ENCODE peak calls at places on chromosome 16, in eight cellular contexts. Y, V, F, W, S, Z, O and P are unnamed samples.

GRCh38 chr16:19513377-19514053 is 8.4 kb downstream of the GDE1 start:
- DNase-seq in Y (no peak), V (no peak), F (no peak), W (no peak), S (no peak), Z (no peak), O (no peak), P (peak; percentile 36)

GRCh38 chr16:58499615-58500328 is at the start of gene NDRG4:
- DNase-seq in Y (no peak), V (peak; percentile 83), F (peak; percentile 91), W (peak; percentile 93), S (peak; percentile 64), Z (peak; percentile 81), O (no peak), P (peak; percentile 54)

GRCh38 chr16:86392751-86393150 is 117.6 kb upstream of the FOXF1 start:
- DNase-seq in Y (no peak), V (no peak), F (no peak), W (peak; percentile 66), S (peak; percentile 23), Z (no peak), O (no peak), P (no peak)

GRCh38 chr16:66275795-66276428 is 90.6 kb upstream of the CDH5 start:
- DNase-seq in Y (peak; percentile 49), V (peak; percentile 67), F (peak; percentile 70), W (peak; percentile 67), S (peak; percentile 83), Z (peak; percentile 61), O (peak; percentile 48), P (peak; percentile 75)

GRCh38 chr16:69217433-69217832 is 30.5 kb downstream of the SNTB2 start:
- DNase-seq in Y (no peak), V (no peak), F (no peak), W (peak; percentile 78), S (peak; percentile 49), Z (peak; percentile 42), O (no peak), P (no peak)

GRCh38 chr16:23709536-23709935 is 3.5 kb downstream of the ERN2 start:
- DNase-seq in Y (no peak), V (no peak), F (no peak), W (no peak), S (no peak), Z (no peak), O (no peak), P (no peak)

GRCh38 chr16:85894266-85894665 is 4.7 kb upstream of the IRF8 start:
- DNase-seq in Y (no peak), V (peak; percentile 38), F (no peak), W (no peak), S (no peak), Z (peak; percentile 40), O (peak; percentile 16), P (peak; percentile 65)

GRCh38 chr16:55146939-55147338 is 177.1 kb upstream of the IRX6 start:
- DNase-seq in Y (peak; percentile 84), V (no peak), F (peak; percentile 31), W (no peak), S (no peak), Z (no peak), O (no peak), P (no peak)

GRCh38 chr16:46897471-46897870 is 13.3 kb downstream of the GPT2 start:
- DNase-seq in Y (no peak), V (no peak), F (no peak), W (no peak), S (no peak), Z (no peak), O (no peak), P (no peak)

GRCh38 chr16:57984443-57985203 is 13.7 kb upstream of the CNGB1 start:
- DNase-seq in Y (no peak), V (no peak), F (peak; percentile 99), W (peak; percentile 68), S (peak; percentile 61), Z (peak; percentile 57), O (peak; percentile 25), P (peak; percentile 81)

GRCh38 chr16:47847220-47847970 is 308.4 kb downstream of the ABCC12 start:
- DNase-seq in Y (no peak), V (no peak), F (no peak), W (peak; percentile 67), S (peak; percentile 85), Z (no peak), O (no peak), P (no peak)

GRCh38 chr16:6019490-6019991 is 921.9 kb upstream of the EEF2KMT start:
- DNase-seq in Y (no peak), V (no peak), F (peak; percentile 85), W (peak; percentile 1), S (no peak), Z (no peak), O (no peak), P (no peak)

GRCh38 chr16:17387226-17387625 is 83.5 kb downstream of the XYLT1 start:
- DNase-seq in Y (no peak), V (no peak), F (no peak), W (no peak), S (no peak), Z (no peak), O (no peak), P (no peak)

GRCh38 chr16:90078594-90078895 is 1.4 kb upstream of the PRDM7 start:
- DNase-seq in Y (no peak), V (no peak), F (no peak), W (no peak), S (no peak), Z (no peak), O (no peak), P (no peak)

GRCh38 chr16:15757075-15757386 is 99.8 kb downstream of the MYH11 start:
- DNase-seq in Y (no peak), V (no peak), F (no peak), W (no peak), S (no peak), Z (no peak), O (no peak), P (no peak)

GRCh38 chr16:26791166-26791565 is 275.6 kb upstream of the C16orf82 start:
- DNase-seq in Y (no peak), V (no peak), F (no peak), W (no peak), S (no peak), Z (no peak), O (no peak), P (no peak)

GRCh38 chr16:26649646-26650045 is 417.1 kb upstream of the C16orf82 start:
- DNase-seq in Y (no peak), V (no peak), F (no peak), W (no peak), S (no peak), Z (no peak), O (no peak), P (no peak)

GRCh38 chr16:56611281-56611833 is 3.0 kb downstream of the MT2A start:
- DNase-seq in Y (no peak), V (peak; percentile 27), F (no peak), W (peak; percentile 49), S (no peak), Z (peak; percentile 78), O (no peak), P (peak; percentile 28)

GRCh38 chr16:88993006-88993787 is 16.2 kb upstream of the CBFA2T3 start:
- DNase-seq in Y (peak; percentile 68), V (no peak), F (peak; percentile 55), W (no peak), S (no peak), Z (no peak), O (no peak), P (no peak)
- H3K9ac ChIP-seq in Y (peak overlapping the region; percentile 9), V (no peak overlapping the region), F (no peak overlapping the region), W (no peak overlapping the region), S (no peak overlapping the region), Z (no peak overlapping the region), O (no peak overlapping the region), P (no peak overlapping the region)

DNA sequence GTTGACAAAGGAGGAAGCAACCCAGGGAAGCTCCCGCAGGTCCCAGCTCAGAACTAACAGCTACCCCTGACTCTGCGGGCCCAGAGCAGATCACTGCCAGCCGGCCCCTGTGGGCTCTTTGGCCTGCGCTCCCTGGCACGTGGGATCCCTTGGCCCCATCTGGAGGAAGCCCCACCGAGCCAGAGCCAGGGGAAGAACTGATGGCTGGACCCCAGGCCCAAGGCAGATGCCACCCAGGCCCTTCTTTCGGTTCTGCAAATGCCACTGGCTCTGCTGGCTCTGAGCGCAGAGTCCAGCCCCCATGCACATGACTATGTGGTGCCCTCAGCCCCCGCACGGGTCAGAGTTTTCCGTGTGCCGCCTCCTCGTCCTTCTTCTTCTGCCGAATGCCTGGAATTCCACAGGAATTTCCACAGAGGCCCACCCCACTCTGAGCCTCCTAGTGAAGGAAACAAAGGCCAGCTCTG is 35.8 kb upstream of the SNN start:
- DNase-seq in Y (no peak), V (no peak), F (peak; percentile 61), W (peak; percentile 91), S (no peak), Z (peak; percentile 63), O (no peak), P (peak; percentile 39)
- H3K27ac ChIP-seq in Y (peak overlapping the region; percentile 34), V (no peak overlapping the region), F (no peak overlapping the region), W (peak overlapping the region; percentile 75), S (no peak overlapping the region), Z (no peak overlapping the region), O (no peak overlapping the region), P (no peak overlapping the region)

GRCh38 chr16:2856061-2856670 is 1.8 kb downstream of the PRSS22 start:
- DNase-seq in Y (peak; percentile 48), V (no peak), F (no peak), W (no peak), S (peak; percentile 25), Z (no peak), O (no peak), P (peak; percentile 65)

GRCh38 chr16:2856686-2857450 is 1.1 kb downstream of the PRSS22 start:
- DNase-seq in Y (no peak), V (no peak), F (no peak), W (no peak), S (no peak), Z (no peak), O (no peak), P (no peak)

GRCh38 chr16:2855536-2855935 is 2.4 kb downstream of the PRSS22 start:
- DNase-seq in Y (no peak), V (no peak), F (no peak), W (no peak), S (no peak), Z (no peak), O (no peak), P (no peak)

GRCh38 chr16:2858245-2859025 is 465 bp upstream of the PRSS22 start:
- DNase-seq in Y (no peak), V (peak; percentile 85), F (no peak), W (no peak), S (peak; percentile 94), Z (no peak), O (no peak), P (peak; percentile 88)

GRCh38 chr16:2857451-2858244 is at the start of gene PRSS22:
- DNase-seq in Y (no peak), V (no peak), F (peak; percentile 38), W (no peak), S (peak; percentile 72), Z (no peak), O (no peak), P (peak; percentile 34)
- H3K9ac ChIP-seq in Y (no peak within 1 kb of the TSS), V (peak within 1 kb of the TSS; percentile 68), F (no peak within 1 kb of the TSS), W (no peak within 1 kb of the TSS), S (no peak within 1 kb of the TSS), Z (no peak within 1 kb of the TSS), O (no peak within 1 kb of the TSS), P (peak within 1 kb of the TSS; percentile 55)

DNA sequence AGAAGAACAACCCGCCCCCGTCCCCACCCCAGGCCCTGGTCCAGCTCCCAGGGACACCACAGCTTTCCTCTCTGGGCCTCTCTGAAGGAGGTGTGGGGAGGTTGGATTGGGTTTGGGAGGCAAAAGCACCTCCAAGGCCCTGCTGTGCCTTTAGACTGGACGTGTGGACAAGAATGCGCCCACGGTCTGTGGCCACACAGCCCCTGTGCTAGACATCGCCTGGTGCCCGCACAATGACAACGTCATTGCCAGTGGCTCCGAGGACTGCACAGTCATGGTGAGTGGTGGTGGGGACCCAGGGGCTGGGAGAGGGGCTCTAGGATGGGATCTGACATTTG is 3.0 kb downstream of the CORO1A start:
- DNase-seq in Y (no peak), V (no peak), F (no peak), W (no peak), S (no peak), Z (no peak), O (no peak), P (no peak)
- H3K27ac ChIP-seq in Y (peak overlapping the region; percentile 97), V (no peak overlapping the region), F (no peak overlapping the region), W (no peak overlapping the region), S (no peak overlapping the region), Z (no peak overlapping the region), O (peak overlapping the region; percentile 92), P (peak overlapping the region; percentile 57)